ENCODE peak calls at places on chromosomes 5 and 9, in ten cellular contexts. Q is stimulated activated CD4-positive, alpha-beta T cell treated with anti-CD3 and anti-CD28 coated beads, TNF-alpha, amount 100 ng/mL, for 4 hours; M is naive B cell; X is activated T-cell treated with anti-CD3 and anti-CD28 coated beads for 1 hour; T is RPMI7951; P is iris pigment epithelial cell; N is posterior cingulate gyrus; E is stimulated activated CD8-positive, alpha-beta memory T cell treated with anti-CD3 and anti-CD28 coated beads, Interleukin-2, amount 100 ng/mL, for 1 hour; V is bronchial epithelial cell; S is activated CD8-positive, alpha-beta T cell treated with anti-CD3 and anti-CD28 coated beads, Interleukin-2, amount 10 ng/mL, durations not matched to agents 7 days and 5 days. Z is an unnamed sample.

GRCh38 chr5:142248853-142249462 is 75.9 kb downstream of the SPRY4 start:
- DNase-seq in Q (no peak), M (no peak), X (no peak), T (no peak), P (peak), N (no peak), E (no peak), V (peak), S (no peak), Z (peak)

GRCh38 chr9:123373447-123373923 is 17.5 kb downstream of the CRB2 start:
- DNase-seq in Q (no peak), M (no peak), X (no peak), T (no peak), P (no peak), N (no peak), E (no peak), V (no peak), S (no peak), Z (no peak)

GRCh38 chr5:135460246-135461033 is 8.3 kb upstream of the TIFAB start:
- DNase-seq in Q (no peak), M (no peak), X (no peak), T (no peak), P (no peak), N (no peak), E (no peak), V (no peak), S (no peak), Z (no peak)

GRCh38 chr5:126081209-126081608 is 342.0 kb upstream of the GRAMD2B start:
- DNase-seq in Q (no peak), M (no peak), X (no peak), T (no peak), P (no peak), N (no peak), E (no peak), V (no peak), S (no peak), Z (no peak)

GRCh38 chr5:52692618-52693017 is 95.1 kb upstream of the ITGA1 start:
- DNase-seq in Q (no peak), M (no peak), X (no peak), T (no peak), P (no peak), N (no peak), E (no peak), V (no peak), S (no peak), Z (peak)

GRCh38 chr5:132181011-132181629 is 46.5 kb downstream of the P4HA2 start:
- DNase-seq in Q (no peak), M (no peak), X (no peak), T (no peak), P (no peak), N (no peak), E (no peak), V (no peak), S (no peak), Z (no peak)

GRCh38 chr9:129835860-129836223 is 584 bp downstream of the USP20 start:
- DNase-seq in Q (no peak), M (peak), X (no peak), T (no peak), P (peak), N (no peak), E (no peak), V (no peak), S (peak), Z (no peak)

GRCh38 chr9:126514037-126514821 is 99.5 kb upstream of the LMX1B start:
- DNase-seq in Q (no peak), M (peak), X (peak), T (peak), P (peak), N (no peak), E (peak), V (no peak), S (peak), Z (peak)

Z was measured in EH.